ENCODE peak calls at places on chromosomes 12 and 14, in five cellular contexts. G is sigmoid colon, Y is psoas muscle, L is A549, S is GM12878. N is an unnamed sample.
A peak's percentile ranks its signal among the peaks of the same experiment; 100 is the strongest.

GRCh38 chr12:10214131-10214876 is 1.6 kb downstream of the GABARAPL1 start:
- DNase-seq in G (no peak), Y (no peak), L (no peak), S (no peak), N (no peak)

GRCh38 chr12:85963322-85963721 is 89.2 kb downstream of the NTS start:
- DNase-seq in G (no peak), Y (no peak), L (no peak), S (no peak), N (no peak)

GRCh38 chr12:52914722-52915121 is 9.8 kb upstream of the KRT8 start:
- DNase-seq in G (no peak), Y (no peak), L (no peak), S (no peak), N (no peak)

GRCh38 chr12:67280572-67280971 is 11.4 kb downstream of the CAND1 start:
- DNase-seq in G (no peak), Y (no peak), L (no peak), S (no peak), N (no peak)

GRCh38 chr12:12891646-12892355 is 439 bp downstream of the GPRC5A start:
- DNase-seq in G (no peak), Y (no peak), L (no peak), S (no peak), N (no peak)

GRCh38 chr12:89873745-89874144 is 165.1 kb upstream of the ATP2B1 start:
- DNase-seq in G (no peak), Y (no peak), L (no peak), S (no peak), N (no peak)

GRCh38 chr12:76276499-76277151 is 71.6 kb downstream of the BBS10 start:
- DNase-seq in G (no peak), Y (no peak), L (no peak), S (no peak), N (no peak)

GRCh38 chr12:112599871-112600270 is 181.1 kb downstream of the PTPN11 start:
- DNase-seq in G (no peak), Y (no peak), L (no peak), S (no peak), N (no peak)

GRCh38 chr14:29442720-29443119 is 484.9 kb downstream of the PRKD1 start:
- DNase-seq in G (no peak), Y (no peak), L (no peak), S (no peak), N (peak; percentile 13)

GRCh38 chr12:124381454-124382207 is 86.7 kb downstream of the RFLNA start:
- DNase-seq in G (peak; percentile 98), Y (peak; percentile 92), L (peak; percentile 71), S (no peak), N (no peak)

GRCh38 chr14:61532818-61533217 is 162.5 kb upstream of the HIF1A start:
- DNase-seq in G (no peak), Y (no peak), L (no peak), S (no peak), N (no peak)

GRCh38 chr14:61530896-61531295 is 164.4 kb upstream of the HIF1A start:
- DNase-seq in G (no peak), Y (no peak), L (no peak), S (no peak), N (no peak)

GRCh38 chr14:61528591-61529021 is 166.7 kb upstream of the HIF1A start:
- DNase-seq in G (no peak), Y (no peak), L (no peak), S (no peak), N (no peak)

GRCh38 chr14:61531741-61532505 is 163.4 kb upstream of the HIF1A start:
- DNase-seq in G (no peak), Y (no peak), L (no peak), S (no peak), N (no peak)

DNA sequence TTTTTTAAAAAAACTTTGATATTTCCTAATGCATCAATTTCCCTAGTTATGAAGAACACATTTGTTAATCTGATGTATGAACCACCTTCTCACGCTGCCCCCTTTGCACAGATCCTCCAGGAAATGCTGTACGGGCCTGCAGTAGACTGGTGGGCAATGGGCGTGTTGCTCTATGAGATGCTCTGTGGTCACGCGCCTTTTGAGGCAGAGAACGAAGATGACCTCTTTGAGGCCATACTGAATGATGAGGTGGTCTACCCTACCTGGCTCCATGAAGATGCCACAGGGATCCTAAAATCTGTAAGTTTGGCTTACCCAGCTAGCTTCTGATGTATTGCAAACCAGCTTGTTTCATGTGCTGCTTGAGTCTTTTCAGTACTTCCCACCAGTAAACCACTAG is 165.0 kb upstream of the HIF1A start:
- DNase-seq in G (no peak), Y (no peak), L (no peak), S (no peak), N (no peak)
- H3K4me3 ChIP-seq in G (no peak overlapping the region), Y (no peak overlapping the region), L (no peak overlapping the region), S (no peak overlapping the region), N (no peak overlapping the region)

GRCh38 chr14:60485600-60486251 is at the start of gene C14orf39:
- DNase-seq in G (no peak), Y (peak; percentile 55), L (no peak), S (no peak), N (no peak)
- TF ChIP-seq CTCF in G (no peak), Y (no peak), L (no peak), S (no peak), N (no peak)

DNA sequence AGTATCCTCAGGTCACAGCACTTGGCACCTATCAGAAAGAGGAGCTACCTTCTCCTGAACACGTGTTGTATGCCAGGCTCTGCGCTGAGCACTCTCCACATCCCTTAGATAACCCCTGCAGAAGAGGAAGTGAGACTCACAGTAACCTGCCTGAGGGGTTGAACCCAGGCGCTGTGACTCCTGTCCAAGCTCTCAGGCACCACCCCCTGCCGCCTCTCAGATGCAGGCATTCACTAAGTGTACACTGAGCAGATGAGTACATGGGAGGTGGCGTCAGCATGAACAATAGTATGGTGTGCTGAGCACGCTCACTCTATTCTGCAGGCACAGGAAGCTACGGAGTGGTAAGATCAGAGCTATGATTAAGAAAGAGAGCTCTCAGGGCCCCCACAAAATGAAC is 21.0 kb upstream of the RIC8B start:
- DNase-seq in G (no peak), Y (no peak), L (no peak), S (peak; percentile 67), N (no peak)
- H3K4me3 ChIP-seq in G (no peak overlapping the region), Y (no peak overlapping the region), L (no peak overlapping the region), S (no peak overlapping the region), N (no peak overlapping the region)

DNA sequence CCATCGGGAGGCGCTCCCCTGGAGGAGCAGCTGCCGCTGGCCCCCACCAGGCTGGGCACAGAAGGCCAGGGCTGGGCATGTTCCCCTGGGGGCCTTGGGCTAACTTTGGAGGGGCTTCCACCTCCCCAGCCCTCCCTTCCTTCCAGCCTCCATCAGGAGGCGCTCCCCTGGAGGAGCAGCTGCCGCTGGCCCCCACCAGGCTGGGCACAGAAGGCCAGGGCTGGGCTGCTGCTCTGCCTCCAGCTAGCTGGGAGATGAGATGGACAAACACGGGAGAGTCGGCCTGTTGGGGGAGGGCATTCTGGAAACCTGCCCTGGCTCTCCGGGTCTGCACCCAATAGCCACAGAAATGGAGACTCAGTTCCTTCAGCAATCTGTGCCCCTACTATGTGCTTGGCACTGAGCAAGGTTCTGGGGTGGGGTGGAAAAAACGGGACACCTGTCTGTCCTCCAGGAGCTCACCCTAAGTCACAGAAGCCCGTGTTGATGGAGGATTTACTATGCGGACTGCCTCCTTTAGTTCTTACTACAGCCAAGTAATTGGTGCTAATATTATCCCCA is 39.0 kb upstream of the CORO1C start:
- DNase-seq in G (no peak), Y (no peak), L (no peak), S (no peak), N (no peak)
- TF ChIP-seq CTCF in G (no peak), Y (no peak), L (no peak), S (no peak), N (no peak)

DNA sequence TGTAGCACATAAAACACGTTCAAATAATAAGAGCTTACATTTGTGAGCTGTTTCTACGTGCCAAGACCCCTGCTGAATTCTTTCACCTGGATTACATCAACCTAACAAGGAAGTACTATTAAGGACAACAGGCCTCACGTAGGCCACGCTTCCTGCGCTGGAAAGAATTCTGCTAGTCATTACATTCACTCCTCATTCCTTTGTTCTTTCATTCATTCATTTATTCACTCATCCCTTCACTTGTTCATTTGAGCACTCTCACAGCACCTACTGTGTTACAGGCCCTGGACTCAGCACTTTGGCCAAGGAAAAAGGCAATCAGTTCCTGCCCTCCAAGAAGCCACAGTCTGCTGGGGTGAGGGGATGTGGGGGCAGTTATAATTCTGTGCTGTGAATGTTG is 28.2 kb downstream of the TESC start:
- DNase-seq in G (no peak), Y (no peak), L (no peak), S (no peak), N (no peak)
- H3K4me3 ChIP-seq in G (no peak overlapping the region), Y (no peak overlapping the region), L (no peak overlapping the region), S (no peak overlapping the region), N (no peak overlapping the region)

GRCh38 chr14:94748667-94749347 is 21.1 kb downstream of the GSC start:
- DNase-seq in G (no peak), Y (no peak), L (peak; percentile 60), S (no peak), N (no peak)
- TF ChIP-seq CTCF in G (no peak), Y (peak; percentile 26), L (peak; percentile 71), S (peak; percentile 72), N (peak; percentile 74)

GRCh38 chr12:1974812-1975211 is 29.4 kb downstream of the DCP1B start:
- DNase-seq in G (no peak), Y (no peak), L (no peak), S (no peak), N (no peak)

GRCh38 chr12:1977109-1977508 is 27.1 kb downstream of the DCP1B start:
- DNase-seq in G (no peak), Y (no peak), L (no peak), S (no peak), N (no peak)

GRCh38 chr12:1970331-1970900 is 33.8 kb downstream of the DCP1B start:
- DNase-seq in G (no peak), Y (no peak), L (no peak), S (no peak), N (no peak)

GRCh38 chr12:1972260-1972659 is 32.0 kb downstream of the DCP1B start:
- DNase-seq in G (no peak), Y (no peak), L (no peak), S (no peak), N (peak; percentile 45)

GRCh38 chr12:1972856-1973317 is 31.4 kb downstream of the DCP1B start:
- DNase-seq in G (peak; percentile 95), Y (no peak), L (no peak), S (no peak), N (no peak)
- H3K4me3 ChIP-seq in G (peak overlapping the region; percentile 13), Y (no peak overlapping the region), L (no peak overlapping the region), S (no peak overlapping the region), N (no peak overlapping the region)